ENCODE peak calls at places on chromosomes 3 and 15, in six cellular contexts. V is AG20443; K is activated T-helper 1 cell treated with anti-CD3 and anti-CD28 coated beads, Interleukin-2, amount 50 U/mL, for 16 hours; L is memory B cell; Y is stimulated activated CD4-positive, alpha-beta T cell treated with anti-CD3 and anti-CD28 coated beads, Interleukin-1b, Interleukin-23, amount 100 ng/mL, for 48 hours; H is EH. Z is an unnamed sample.

GRCh38 chr15:84079885-84080777 is 155.4 kb upstream of the GOLGA6L4 start:
- DNase-seq in V (peak; percentile 21), K (peak; percentile 2), Y (peak; percentile 68), H (peak; percentile 17), L (no peak), Z (no peak)

GRCh38 chr3:71430941-71431552 is 152.5 kb downstream of the FOXP1 start:
- DNase-seq in Y (no peak), L (no peak), H (peak; percentile 66), K (no peak), V (no peak), Z (no peak)

GRCh38 chr3:57755368-57756021 is 614 bp upstream of the SLMAP start:
- DNase-seq in Y (peak; percentile 47), L (peak; percentile 8), K (peak; percentile 23), V (peak; percentile 53), H (peak; percentile 32), Z (peak; percentile 57)

GRCh38 chr15:40307421-40308165 is at the start of gene PLCB2:
- DNase-seq in L (peak; percentile 50), Y (peak; percentile 69), H (peak; percentile 22), V (no peak), K (peak; percentile 44), Z (peak; percentile 19)

GRCh38 chr3:186985713-186986364 is 55.5 kb downstream of the ST6GAL1 start:
- DNase-seq in L (peak; percentile 39), H (no peak), Y (no peak), V (no peak), K (no peak), Z (no peak)

GRCh38 chr3:8319935-8320634 is 181.5 kb upstream of the LMCD1 start:
- DNase-seq in H (peak; percentile 91), V (peak; percentile 73), Y (no peak), L (no peak), K (no peak), Z (no peak)

GRCh38 chr3:23017800-23018199 is 185.3 kb upstream of the UBE2E2 start:
- DNase-seq in H (peak; percentile 68), L (no peak), V (peak; percentile 80), K (no peak), Y (no peak), Z (no peak)

GRCh38 chr3:126180477-126181397 is at the start of gene ALDH1L1:
- DNase-seq in V (no peak), Y (no peak), K (no peak), H (peak; percentile 47), L (no peak), Z (no peak)

GRCh38 chr3:115165266-115165665 is 18.2 kb upstream of the ZBTB20 start:
- DNase-seq in V (no peak), Y (no peak), K (no peak), L (no peak), H (no peak), Z (no peak)

GRCh38 chr3:63934484-63934883 is 22.3 kb upstream of the SCAANT1 start:
- DNase-seq in K (no peak), L (no peak), V (no peak), H (no peak), Y (no peak), Z (no peak)

GRCh38 chr15:84749111-84749991 is 959 bp downstream of the ZNF592 start:
- DNase-seq in H (peak; percentile 37), Y (peak; percentile 65), L (peak; percentile 20), K (no peak), V (peak; percentile 24), Z (no peak)

GRCh38 chr15:74869726-74870407 is 3.3 kb downstream of the SCAMP2 start:
- DNase-seq in H (peak; percentile 42), V (peak; percentile 44), L (peak; percentile 23), K (no peak), Y (peak; percentile 51), Z (peak; percentile 23)

GRCh38 chr3:189701934-189702693 is 70.9 kb downstream of the TP63 start:
- DNase-seq in H (no peak), Y (no peak), V (no peak), L (no peak), K (no peak), Z (no peak)

Z was measured in amygdala.